ENCODE peak calls at places on chromosomes 4 and X, in seven cellular contexts. U is left lobe of liver, D is colonic mucosa, X is fibroblast of mammary gland, H is endothelial cell, A is neural crest cell, I is anterior cingulate cortex. Y is an unnamed sample.

GRCh38 chr4:99458911-99459447 is 23.8 kb upstream of the ADH7 start:
- DNase-seq in U (no peak), D (no peak), X (no peak), H (no peak), A (no peak), I (no peak), Y (no peak)

GRCh38 chrX:34734383-34734782 is 77.3 kb upstream of the TMEM47 start:
- DNase-seq in U (no peak), D (no peak), X (peak), H (no peak), A (no peak), I (no peak), Y (no peak)

GRCh38 chr4:86778169-86778568 is 71.0 kb downstream of the SLC10A6 start:
- DNase-seq in U (no peak), D (no peak), X (no peak), H (no peak), A (no peak), I (no peak), Y (no peak)

GRCh38 chr4:118034061-118034785 is at the start of gene NDST3:
- DNase-seq in U (peak), D (peak), X (peak), H (peak), A (peak), I (peak), Y (peak)

GRCh38 chr4:38075370-38076152 is 115.4 kb downstream of the PTTG2 start:
- DNase-seq in U (no peak), D (peak), X (peak), H (no peak), A (no peak), I (no peak), Y (peak)

GRCh38 chr4:2246384-2247127 is 4.6 kb upstream of the HAUS3 start:
- DNase-seq in U (no peak), D (no peak), X (no peak), H (peak), A (peak), I (no peak), Y (no peak)

GRCh38 chrX:134658421-134658896 is at the start of gene PLAC1:
- DNase-seq in U (no peak), D (no peak), X (no peak), H (no peak), A (no peak), I (no peak), Y (no peak)

GRCh38 chr4:158080354-158080753 is 92.5 kb downstream of the GASK1B start:
- DNase-seq in U (no peak), D (no peak), X (no peak), H (no peak), A (no peak), I (no peak), Y (no peak)

GRCh38 chr4:74287164-74287563 is 21.1 kb upstream of the EPGN start:
- DNase-seq in U (no peak), D (no peak), X (no peak), H (no peak), A (no peak), I (no peak), Y (no peak)

GRCh38 chr4:63620271-63620670 is 789.0 kb downstream of the TECRL start:
- DNase-seq in U (no peak), D (no peak), X (no peak), H (no peak), A (no peak), I (no peak), Y (no peak)

GRCh38 chr4:109989618-109990017 is 76.9 kb downstream of the EGF start:
- DNase-seq in U (no peak), D (no peak), X (no peak), H (no peak), A (no peak), I (no peak), Y (no peak)

GRCh38 chr4:137124278-137124932 is 407.9 kb downstream of the PCDH18 start:
- DNase-seq in U (no peak), D (no peak), X (peak), H (no peak), A (no peak), I (no peak), Y (peak)

GRCh38 chrX:10076765-10077164 is 80.0 kb upstream of the CLCN4 start:
- DNase-seq in U (no peak), D (no peak), X (no peak), H (no peak), A (no peak), I (no peak), Y (no peak)

GRCh38 chrX:65871671-65872311 is 168.1 kb downstream of the VSIG4 start:
- DNase-seq in U (no peak), D (peak), X (no peak), H (peak), A (no peak), I (no peak), Y (peak)

GRCh38 chrX:130415201-130415600 is 13.4 kb downstream of the RBMX2 start:
- DNase-seq in U (no peak), D (no peak), X (no peak), H (no peak), A (no peak), I (no peak), Y (no peak)

GRCh38 chrX:40871385-40872082 is 136.2 kb upstream of the MED14 start:
- DNase-seq in U (no peak), D (no peak), X (peak), H (no peak), A (no peak), I (no peak), Y (peak)

GRCh38 chr4:6527259-6527658 is 47.7 kb upstream of the MAN2B2 start:
- DNase-seq in U (no peak), D (no peak), X (no peak), H (no peak), A (no peak), I (no peak), Y (no peak)

GRCh38 chrX:15877380-15877779 is 22.8 kb upstream of the AP1S2 start:
- DNase-seq in U (no peak), D (no peak), X (peak), H (no peak), A (no peak), I (no peak), Y (no peak)

GRCh38 chrX:119067023-119067739 is 5.6 kb upstream of the CT47C1 start:
- DNase-seq in U (peak), D (peak), X (peak), H (peak), A (peak), I (peak), Y (peak)